ENCODE peak calls at places on chromosomes 4 and X, in eight cellular contexts. R, C, W, K, P, F, X and J are unnamed samples. For H3K4me1 and H3K36me3, the result is how much of the 10 kb centered on the place peaks cover.

GRCh38 chr4:183130328-183131155 is 31.5 kb downstream of the WWC2 start:
- DNase-seq in R (peak), W (peak), C (no peak), F (no peak), X (peak), K (peak), P (peak), J (no peak)

GRCh38 chrX:2252331-2253065 is 248.3 kb downstream of the DHRSX start:
- DNase-seq in K (no peak), R (no peak), F (no peak), X (no peak), W (no peak), P (no peak), C (no peak), J (no peak)

GRCh38 chrX:95346854-95347253 is 1337.8 kb upstream of the DIAPH2 start:
- DNase-seq in P (no peak), F (no peak), K (no peak), R (no peak), C (no peak), X (no peak), W (no peak), J (no peak)

GRCh38 chrX:139204576-139204902 is 326.0 kb upstream of the F9 start:
- DNase-seq in R (no peak), K (no peak), F (no peak), P (no peak), W (no peak), C (no peak), X (no peak), J (no peak)

GRCh38 chr4:73707918-73708577 is 32.3 kb upstream of the CXCL8 start:
- DNase-seq in F (no peak), C (no peak), X (peak), K (peak), R (no peak), W (peak), P (peak), J (no peak)

GRCh38 chr4:8505229-8505628 is 64.7 kb downstream of the TRMT44 start:
- DNase-seq in K (no peak), W (no peak), F (no peak), C (no peak), R (no peak), P (no peak), X (no peak), J (no peak)

GRCh38 chr4:113212613-113213012 is 163.2 kb downstream of the ANK2 start:
- DNase-seq in W (no peak), P (no peak), F (peak), X (no peak), C (no peak), K (no peak), R (no peak), J (no peak)

GRCh38 chr4:120948382-120948781 is 25.9 kb upstream of the PRDM5 start:
- DNase-seq in P (no peak), F (no peak), K (no peak), W (no peak), X (no peak), R (no peak), C (no peak), J (no peak)

GRCh38 chrX:15747626-15748173 is 9.6 kb downstream of the CA5B start:
- DNase-seq in P (no peak), X (no peak), W (no peak), K (no peak), C (no peak), F (peak), R (no peak), J (no peak)

GRCh38 chrX:123236868-123237267 is 52.8 kb downstream of the GRIA3 start:
- DNase-seq in R (no peak), K (no peak), X (no peak), C (no peak), P (no peak), F (peak), W (no peak), J (no peak)

GRCh38 chrX:102846544-102847236 is 90.4 kb upstream of the RAB40AL start:
- DNase-seq in X (no peak), R (no peak), P (no peak), K (no peak), W (no peak), C (no peak), F (no peak), J (no peak)

GRCh38 chrX:40108084-40108958 is 10.6 kb upstream of the BCOR start:
- DNase-seq in K (peak), R (no peak), C (no peak), F (peak), W (peak), P (no peak), X (peak), J (peak)

GRCh38 chrX:154486052-154486395 is 391 bp downstream of the UBL4A start:
- DNase-seq in C (no peak), W (peak), F (no peak), P (no peak), X (peak), R (no peak), K (peak), J (peak)

GRCh38 chrX:21711126-21711847 is 46.6 kb downstream of the SMPX start:
- DNase-seq in P (no peak), R (no peak), X (no peak), C (no peak), W (peak), F (no peak), K (peak), J (no peak)

GRCh38 chrX:132181364-132181763 is 37.9 kb downstream of the RAP2C start:
- DNase-seq in K (no peak), C (no peak), F (no peak), R (peak), P (no peak), W (peak), X (no peak), J (peak)

GRCh38 chrX:129931411-129932136 is 25.6 kb downstream of the UTP14A start:
- DNase-seq in C (peak), X (peak), W (peak), P (peak), R (peak), F (peak), K (peak), J (peak)

GRCh38 chr4:158170691-158171455 is 2.0 kb downstream of the GASK1B start:
- DNase-seq in X (peak), P (peak), K (peak), F (no peak), R (peak), W (peak), C (peak), J (peak)

GRCh38 chr4:165787516-165788274 is 85.3 kb upstream of the TLL1 start:
- DNase-seq in C (no peak), X (no peak), R (no peak), K (no peak), F (no peak), W (no peak), P (no peak), J (no peak)

GRCh38 chr4:87848622-87849351 is 16.0 kb downstream of the MEPE start:
- DNase-seq in R (no peak), P (peak), C (no peak), K (peak), W (no peak), X (peak), F (peak), J (no peak)

GRCh38 chrX:526295-527224 is 104.0 kb upstream of the SHOX start:
- DNase-seq in X (no peak), W (no peak), K (no peak), F (no peak), P (no peak), R (no peak), C (no peak), J (no peak)

GRCh38 chr4:124697441-124697840 is 15.1 kb downstream of the ANKRD50 start:
- DNase-seq in F (no peak), W (no peak), R (no peak), K (no peak), P (no peak), C (no peak), X (no peak), J (no peak)

GRCh38 chrX:69173906-69174305 is 8.7 kb upstream of the PJA1 start:
- DNase-seq in W (no peak), C (no peak), P (no peak), R (no peak), F (peak), K (no peak), X (no peak), J (no peak)

GRCh38 chr4:188658958-188659522 is 519.8 kb downstream of the TRIML1 start:
- DNase-seq in C (no peak), R (no peak), K (no peak), F (no peak), P (no peak), X (no peak), W (no peak), J (no peak)

GRCh38 chrX:124931241-124931640 is 388.4 kb upstream of the TEX13C start:
- DNase-seq in K (no peak), C (no peak), R (no peak), F (no peak), P (no peak), W (no peak), X (no peak), J (no peak)

GRCh38 chr4:15004701-15005301 is 2.5 kb downstream of the CPEB2 start:
- DNase-seq in C (no peak), K (peak), P (peak), W (peak), X (peak), R (peak), F (peak), J (peak)

GRCh38 chr4:110621328-110621812 is 1.5 kb downstream of the PITX2 start:
- DNase-seq in K (no peak), X (no peak), R (no peak), F (no peak), C (no peak), W (no peak), P (no peak), J (no peak)

GRCh38 chr4:71293705-71294104 is 45.1 kb upstream of the SLC4A4 start:
- DNase-seq in R (no peak), C (no peak), P (no peak), K (no peak), F (no peak), X (no peak), W (no peak), J (no peak)

GRCh38 chr4:142840516-142841123 is 5.5 kb downstream of the INPP4B start:
- DNase-seq in F (peak), C (no peak), X (peak), W (no peak), K (no peak), P (no peak), R (no peak), J (no peak)

GRCh38 chr4:183571350-183572076 is 66.7 kb downstream of the ING2 start:
- DNase-seq in P (peak), R (no peak), X (no peak), C (no peak), K (peak), F (no peak), W (peak), J (peak)

GRCh38 chrX:115402299-115402698 is 112.8 kb downstream of the LUZP4 start:
- DNase-seq in R (no peak), P (no peak), W (no peak), K (no peak), X (no peak), F (no peak), C (no peak), J (no peak)

GRCh38 chr4:2636331-2636730 is 99.9 kb downstream of the FAM193A start:
- DNase-seq in P (no peak), F (no peak), R (no peak), X (no peak), W (no peak), C (no peak), K (no peak), J (no peak)

GRCh38 chrX:10156199-10157031 is at the start of gene CLCN4:
- DNase-seq in P (peak), F (peak), K (peak), W (peak), R (no peak), C (no peak), X (peak), J (peak)

GRCh38 chr4:128880662-128881061 is 71.2 kb downstream of the JADE1 start:
- DNase-seq in X (no peak), P (no peak), C (no peak), R (no peak), K (no peak), F (no peak), W (no peak), J (no peak)
- H3K4me1 ChIP-seq in X (under half), P (under half), C (under half), R (under half), K (under half), F (under half), W (under half), J (under half)

GRCh38 chr4:128861856-128862518 is 52.5 kb downstream of the JADE1 start:
- DNase-seq in P (no peak), X (no peak), C (no peak), K (no peak), R (no peak), F (no peak), W (no peak), J (no peak)
- H3K36me3 ChIP-seq in P (under half), X (under half), C (under half), K (half or more), R (under half), F (under half), W (under half), J (under half)

GRCh38 chr4:139740121-139740520 is 74.5 kb downstream of the MGST2 start:
- DNase-seq in X (peak), K (peak), C (no peak), P (no peak), R (no peak), F (no peak), W (peak), J (no peak)
- H3K4me3 ChIP-seq in X (no peak), K (no peak), C (no peak), P (no peak), R (peak), F (no peak), W (no peak), J (no peak)

DNA sequence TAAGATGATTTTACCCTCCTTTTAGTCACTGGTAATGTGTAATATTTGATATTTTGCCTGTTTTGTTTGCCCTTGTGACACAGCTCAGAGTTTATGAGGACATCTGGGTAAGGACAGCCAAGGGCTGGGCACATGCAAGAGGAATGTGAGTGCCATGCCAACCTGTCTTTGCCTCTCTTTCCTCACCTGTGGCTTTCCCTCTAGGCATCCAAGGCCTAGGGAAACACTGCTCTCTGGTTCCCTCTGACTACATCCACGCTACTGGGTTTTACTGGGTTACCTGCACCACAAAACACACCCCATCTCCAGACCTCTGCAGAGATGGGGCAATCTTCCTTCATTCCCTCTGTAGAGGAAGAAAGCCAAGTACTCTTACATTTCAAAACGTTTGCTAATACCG is 7.7 kb downstream of the HPGDS start:
- DNase-seq in F (no peak), K (no peak), W (no peak), P (no peak), X (no peak), C (no peak), R (no peak), J (no peak)
- H3K4me1 ChIP-seq in F (under half), K (under half), W (under half), P (under half), X (under half), C (under half), R (under half), J (under half)

GRCh38 chr4:150911326-150911725 is 103.8 kb downstream of the LRBA start:
- DNase-seq in X (no peak), W (no peak), F (no peak), P (no peak), R (no peak), C (no peak), K (no peak), J (no peak)
- H3K36me3 ChIP-seq in X (under half), W (under half), F (under half), P (under half), R (under half), C (under half), K (under half), J (under half)

GRCh38 chr4:55635282-55635681 is 816 bp downstream of the NMU start:
- DNase-seq in F (peak), X (no peak), R (no peak), W (no peak), C (no peak), K (no peak), P (no peak), J (no peak)
- H3K4me3 ChIP-seq in F (peak), X (no peak), R (peak), W (peak), C (peak), K (peak), P (no peak), J (no peak)

DNA sequence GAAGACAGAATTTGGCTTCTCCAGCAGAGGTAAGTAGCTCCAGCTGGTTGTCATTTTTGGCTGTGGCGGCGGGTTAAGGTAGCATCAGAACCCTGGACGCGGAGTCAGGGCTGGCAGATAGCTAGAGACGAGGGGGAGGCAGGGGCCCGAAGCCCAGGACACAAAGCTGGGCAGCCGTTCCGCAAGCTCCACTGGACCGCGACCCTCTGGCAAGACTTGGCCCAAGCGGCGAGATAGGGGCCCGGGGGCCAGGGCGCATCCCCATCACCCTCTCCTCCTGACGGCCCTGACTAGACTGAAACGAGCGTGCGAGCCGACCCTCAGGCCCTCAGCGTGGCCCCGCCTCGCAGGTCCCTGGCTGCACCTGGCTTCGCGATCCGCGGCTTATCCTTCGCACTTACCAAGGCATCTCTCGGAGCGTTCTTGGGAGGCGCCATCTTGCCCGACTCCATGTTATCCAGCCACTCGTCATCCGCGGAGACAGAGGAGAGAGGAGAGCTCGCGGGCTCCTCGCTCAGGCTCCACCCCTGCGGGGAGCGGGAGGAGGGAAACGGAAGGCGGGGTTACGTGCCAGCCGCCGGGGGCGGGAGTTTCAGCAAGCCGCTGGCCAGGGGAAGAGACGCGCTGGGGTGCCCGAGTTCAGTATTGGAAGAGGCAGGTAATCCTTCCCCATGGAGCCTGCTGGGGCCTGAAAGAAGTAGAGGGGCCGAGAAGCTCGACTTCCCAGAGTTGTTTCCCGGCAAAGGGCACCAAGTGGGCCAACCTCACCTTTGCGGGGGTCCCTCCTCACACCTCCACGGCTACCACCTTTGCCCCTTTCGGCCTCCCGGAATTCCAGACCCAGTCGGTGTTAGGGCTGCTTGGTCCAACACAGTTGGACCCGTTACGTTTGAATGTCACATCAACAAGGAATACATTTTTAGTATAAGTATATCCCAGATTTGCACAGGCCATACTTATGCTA is at the start of gene TAF9B:
- DNase-seq in C (no peak), W (peak), K (peak), R (peak), F (peak), X (peak), P (peak), J (peak)
- H3K4me1 ChIP-seq in C (under half), W (under half), K (under half), R (under half), F (under half), X (under half), P (under half), J (under half)